ENCODE peak calls at places on chromosome 19, in eight cellular contexts. R, C, H, L, U, Q, J and V are unnamed samples. For H3K9me3 and H3K4me1, the result is how much of the 10 kb centered on the place peaks cover.

GRCh38 chr19:50837300-50837699 is 3.9 kb upstream of the KLK15 start:
- DNase-seq in H (no peak), Q (no peak), U (no peak), R (no peak), C (no peak), L (no peak), J (no peak), V (no peak)

GRCh38 chr19:49983645-49984229 is 22.8 kb upstream of the SIGLEC11 start:
- DNase-seq in Q (peak), C (no peak), H (peak), L (peak), R (no peak), J (peak), U (peak), V (no peak)

GRCh38 chr19:29683009-29683408 is 17.7 kb downstream of the PLEKHF1 start:
- DNase-seq in U (no peak), L (no peak), H (no peak), C (peak), Q (no peak), J (no peak), R (peak), V (no peak)

GRCh38 chr19:32828643-32829344 is 40.8 kb downstream of the SLC7A9 start:
- DNase-seq in Q (no peak), H (peak), J (no peak), R (no peak), C (peak), L (no peak), U (no peak), V (no peak)

GRCh38 chr19:45828945-45829344 is 13.8 kb upstream of the RSPH6A start:
- DNase-seq in Q (no peak), R (no peak), J (no peak), U (no peak), C (peak), H (no peak), L (no peak), V (peak)

GRCh38 chr19:860481-861098 is 1.1 kb downstream of the CFD start:
- DNase-seq in J (peak), H (no peak), R (peak), U (peak), C (peak), Q (no peak), L (peak), V (peak)

GRCh38 chr19:15779756-15780476 is 7.5 kb upstream of the OR10H5 start:
- DNase-seq in H (peak), J (peak), Q (peak), L (peak), U (peak), C (peak), R (no peak), V (no peak)

GRCh38 chr19:38190061-38190460 is 34.0 kb downstream of the DPF1 start:
- DNase-seq in R (no peak), L (no peak), J (no peak), Q (no peak), C (peak), U (no peak), H (no peak), V (no peak)

GRCh38 chr19:37355901-37356300 is 15.0 kb upstream of the ZNF527 start:
- DNase-seq in C (peak), R (no peak), J (no peak), Q (no peak), U (no peak), L (no peak), H (no peak), V (no peak)

GRCh38 chr19:34345934-34346333 is 19.1 kb upstream of the GPI start:
- DNase-seq in R (no peak), J (peak), U (peak), Q (peak), C (peak), H (no peak), L (peak), V (peak)

GRCh38 chr19:28574212-28574611 is 638.7 kb downstream of the UQCRFS1 start:
- DNase-seq in C (no peak), H (no peak), U (no peak), Q (no peak), R (no peak), J (no peak), L (no peak), V (no peak)

GRCh38 chr19:38743394-38744297 is 628 bp downstream of the CAPN12 start:
- DNase-seq in H (no peak), U (no peak), R (no peak), L (peak), J (no peak), C (peak), Q (no peak), V (no peak)

GRCh38 chr19:6564393-6564792 is 26.6 kb downstream of the CD70 start:
- DNase-seq in C (peak), Q (no peak), H (no peak), U (no peak), R (no peak), J (no peak), L (no peak), V (no peak)

GRCh38 chr19:45468159-45468651 is 409 bp downstream of the FOSB start:
- DNase-seq in C (peak), H (no peak), Q (no peak), R (no peak), L (no peak), U (peak), J (no peak), V (peak)

GRCh38 chr19:14632286-14632685 is 42.4 kb downstream of the ADGRE3 start:
- DNase-seq in U (no peak), Q (no peak), H (no peak), C (no peak), J (no peak), L (no peak), R (no peak), V (no peak)

GRCh38 chr19:30390356-30390988 is 18.3 kb downstream of the ZNF536 start:
- DNase-seq in H (peak), Q (no peak), C (no peak), U (no peak), L (no peak), J (peak), R (no peak), V (no peak)

GRCh38 chr19:45152504-45153338 is 8.1 kb downstream of the NKPD1 start:
- DNase-seq in U (peak), J (peak), C (peak), R (peak), Q (no peak), H (no peak), L (peak), V (peak)

GRCh38 chr19:17292301-17293074 is 10.7 kb downstream of the ABHD8 start:
- DNase-seq in Q (peak), C (peak), U (peak), H (no peak), L (peak), J (peak), R (peak), V (peak)

GRCh38 chr19:43960411-43960810 is 9.4 kb downstream of the ZNF221 start:
- DNase-seq in U (no peak), C (no peak), H (no peak), L (no peak), J (no peak), Q (no peak), R (no peak), V (no peak)

GRCh38 chr19:43966079-43966694 is 15.2 kb downstream of the ZNF221 start:
- DNase-seq in H (no peak), R (no peak), Q (no peak), L (no peak), U (no peak), C (no peak), J (no peak), V (no peak)
- H3K9me3 ChIP-seq in H (under half), R (half or more), Q (under half), L (half or more), U (half or more), C (under half), J (half or more), V (half or more)

DNA sequence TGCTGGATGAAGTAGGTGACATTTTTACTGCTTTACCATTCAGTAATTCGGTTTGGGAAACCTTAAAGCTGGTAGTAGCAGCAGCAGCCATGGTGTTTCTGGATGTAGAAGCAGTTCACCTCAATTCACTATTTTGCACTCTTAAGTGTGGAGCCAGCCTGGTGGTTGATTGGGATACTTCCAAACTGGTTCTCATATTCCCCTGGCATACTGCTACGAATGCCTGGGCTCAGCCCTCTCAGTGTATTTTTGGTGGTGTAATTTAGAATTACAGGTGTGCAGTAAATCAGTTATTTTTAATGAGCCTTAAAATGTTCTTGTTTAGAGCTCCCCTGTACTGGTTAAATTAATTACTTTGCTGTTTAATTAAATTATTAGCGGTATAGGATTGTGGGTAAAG is 12.4 kb downstream of the HNRNPM start:
- DNase-seq in R (no peak), U (no peak), J (no peak), C (no peak), H (no peak), L (no peak), Q (no peak), V (no peak)
- H3K4me1 ChIP-seq in R (under half), U (half or more), J (under half), C (under half), H (half or more), L (half or more), Q (under half), V (half or more)

GRCh38 chr19:4063369-4064072 is 3.2 kb downstream of the ZBTB7A start:
- DNase-seq in Q (no peak), L (peak), H (no peak), J (no peak), C (peak), U (no peak), R (no peak), V (no peak)

GRCh38 chr19:4064073-4064550 is 2.6 kb downstream of the ZBTB7A start:
- DNase-seq in U (no peak), C (peak), R (no peak), Q (no peak), H (no peak), J (no peak), L (peak), V (no peak)

GRCh38 chr19:4061683-4062575 is 4.8 kb downstream of the ZBTB7A start:
- DNase-seq in J (peak), C (no peak), R (no peak), Q (peak), U (no peak), L (peak), H (no peak), V (peak)

GRCh38 chr19:4061178-4061682 is 5.5 kb downstream of the ZBTB7A start:
- DNase-seq in Q (peak), U (peak), C (peak), R (no peak), H (peak), L (peak), J (peak), V (peak)

GRCh38 chr19:4062576-4063368 is 3.9 kb downstream of the ZBTB7A start:
- DNase-seq in H (no peak), C (no peak), Q (no peak), R (no peak), L (peak), J (no peak), U (no peak), V (no peak)
- H3K9me3 ChIP-seq in H (under half), C (under half), Q (under half), R (under half), L (under half), J (under half), U (under half), V (under half)

GRCh38 chr19:3608750-3609322 is 2.2 kb upstream of the TBXA2R start:
- DNase-seq in J (peak), L (peak), R (no peak), C (no peak), H (no peak), U (no peak), Q (peak), V (no peak)
- H3K4me1 ChIP-seq in J (under half), L (under half), R (under half), C (under half), H (half or more), U (under half), Q (under half), V (under half)

GRCh38 chr19:55802281-55802680 is 29.5 kb downstream of the NLRP11 start:
- DNase-seq in L (no peak), J (no peak), R (no peak), H (no peak), C (no peak), Q (no peak), U (no peak), V (no peak)

GRCh38 chr19:55801416-55801815 is 30.4 kb downstream of the NLRP11 start:
- DNase-seq in R (no peak), U (no peak), J (no peak), C (no peak), Q (no peak), L (no peak), H (no peak), V (no peak)
- H3K9me3 ChIP-seq in R (under half), U (under half), J (under half), C (under half), Q (under half), L (under half), H (under half), V (under half)